ENCODE peak calls at places on chromosomes 11 and 22, in four cellular contexts. B, R, O and K are unnamed samples.

GRCh38 chr11:15863411-15863810 is 492.9 kb downstream of the SOX6 start:
- DNase-seq in R (no peak), B (no peak), O (no peak), K (no peak)

GRCh38 chr11:44941286-44942021 is 9.2 kb downstream of the TP53I11 start:
- DNase-seq in R (no peak), O (no peak), B (no peak), K (no peak)

GRCh38 chr11:64539239-64539638 is 51.8 kb upstream of the SLC22A12 start:
- DNase-seq in B (no peak), R (no peak), O (no peak), K (no peak)

GRCh38 chr11:112253605-112254242 is 6.9 kb downstream of the PLET1 start:
- DNase-seq in B (peak), O (no peak), R (no peak), K (no peak)

GRCh38 chr22:48882636-48883200 is 945.0 kb downstream of the BRD1 start:
- DNase-seq in O (no peak), B (no peak), R (no peak), K (no peak)

GRCh38 chr11:125441648-125442410 is 54.2 kb downstream of the FEZ1 start:
- DNase-seq in R (no peak), O (no peak), B (no peak), K (no peak)

GRCh38 chr22:24432059-24432853 is 4.9 kb downstream of the ADORA2A start:
- DNase-seq in O (no peak), B (peak), R (peak), K (no peak)

GRCh38 chr22:27978875-27979274 is 59.8 kb upstream of the PITPNB start:
- DNase-seq in O (no peak), B (no peak), R (no peak), K (no peak)

GRCh38 chr11:1121343-1122331 is 36.1 kb upstream of the MUC5AC start:
- DNase-seq in R (peak), O (no peak), B (peak), K (no peak)

GRCh38 chr22:21942407-21942895 is 10.2 kb downstream of the PPM1F start:
- DNase-seq in R (peak), B (peak), O (no peak), K (peak)

GRCh38 chr22:19060356-19061009 is 61.7 kb downstream of the DGCR2 start:
- DNase-seq in O (no peak), B (peak), R (peak), K (peak)

GRCh38 chr22:22060200-22061084 is 77.9 kb upstream of the TOP3B start:
- DNase-seq in O (peak), B (peak), R (peak), K (peak)

GRCh38 chr11:33006010-33006409 is 9.7 kb upstream of the DEPDC7 start:
- DNase-seq in O (no peak), R (no peak), B (no peak), K (no peak)

GRCh38 chr11:116219171-116219635 is 553.6 kb downstream of the BUD13 start:
- DNase-seq in B (peak), O (no peak), R (no peak), K (no peak)

GRCh38 chr11:120956710-120957500 is 67.0 kb upstream of the TBCEL start:
- DNase-seq in O (no peak), B (no peak), R (no peak), K (no peak)

GRCh38 chr11:117431436-117431835 is 103.8 kb downstream of the CEP164 start:
- DNase-seq in B (no peak), O (no peak), R (no peak), K (no peak)

GRCh38 chr11:67375320-67376021 is 2.1 kb upstream of the CLCF1 start:
- DNase-seq in O (no peak), B (peak), R (no peak), K (no peak)

GRCh38 chr11:45590743-45591142 is 74.7 kb downstream of the CHST1 start:
- DNase-seq in R (no peak), B (peak), O (no peak), K (no peak)

GRCh38 chr22:32444068-32444467 is 20.2 kb downstream of the BPIFC start:
- DNase-seq in R (peak), B (peak), O (no peak), K (peak)

GRCh38 chr11:79661373-79661772 is 220.5 kb upstream of the TENM4 start:
- DNase-seq in O (no peak), B (no peak), R (no peak), K (no peak)

GRCh38 chr11:70145841-70146240 is 57.3 kb upstream of the FADD start:
- DNase-seq in B (no peak), O (no peak), R (no peak), K (no peak)

GRCh38 chr11:117843666-117844484 is 19.3 kb upstream of the FXYD2 start:
- DNase-seq in R (peak), O (peak), B (peak), K (peak)

GRCh38 chr22:37023743-37024338 is 4.3 kb downstream of the MPST start:
- DNase-seq in B (no peak), R (no peak), O (no peak), K (no peak)

GRCh38 chr11:71206186-71206585 is 46.2 kb downstream of the SHANK2 start:
- DNase-seq in R (no peak), O (no peak), B (no peak), K (peak)

GRCh38 chr11:132126973-132127900 is 756.8 kb downstream of the NTM start:
- DNase-seq in R (peak), O (no peak), B (peak), K (no peak)

GRCh38 chr11:126434950-126435335 is 79.5 kb downstream of the ST3GAL4 start:
- DNase-seq in O (no peak), B (no peak), R (no peak), K (no peak)

GRCh38 chr22:41263704-41264103 is 22.3 kb downstream of the RANGAP1 start:
- DNase-seq in R (no peak), O (no peak), B (no peak), K (peak)

GRCh38 chr11:83720675-83721074 is 434.5 kb upstream of the CCDC90B start:
- DNase-seq in R (no peak), O (no peak), B (no peak), K (no peak)

GRCh38 chr11:121810291-121810690 is 305.7 kb downstream of the BLID start:
- DNase-seq in O (no peak), B (peak), R (peak), K (no peak)

GRCh38 chr11:107316426-107316825 is 141.2 kb downstream of the CWF19L2 start:
- DNase-seq in R (no peak), B (no peak), O (no peak), K (no peak)